ENCODE peak calls at places on chromosomes 3 and 15, in six cellular contexts. E is GM23248, W is iris pigment epithelial cell, O is CD14-positive monocyte, P is small intestine, C is GF-D8. S is an unnamed sample.

GRCh38 chr3:194801378-194802124 is 115.9 kb downstream of the FAM43A start:
- DNase-seq in E (no peak), W (no peak), O (no peak), P (no peak), C (no peak), S (no peak)

GRCh38 chr15:99446565-99447496 is 119.0 kb upstream of the MEF2A start:
- DNase-seq in E (no peak), W (no peak), O (no peak), P (no peak), C (no peak), S (no peak)

GRCh38 chr15:76206325-76206976 is 104.8 kb downstream of the ETFA start:
- DNase-seq in E (no peak), W (peak), O (no peak), P (peak), C (no peak), S (peak)

GRCh38 chr15:58065011-58065444 is 483 bp downstream of the ALDH1A2 start:
- DNase-seq in E (no peak), W (no peak), O (no peak), P (no peak), C (no peak), S (peak)

GRCh38 chr15:90959894-90960293 is 5.2 kb downstream of the RCCD1 start:
- DNase-seq in E (peak), W (no peak), O (no peak), P (no peak), C (no peak), S (no peak)

GRCh38 chr3:160885791-160886286 is 129.8 kb downstream of the PPM1L start:
- DNase-seq in E (peak), W (peak), O (no peak), P (no peak), C (no peak), S (peak)

GRCh38 chr15:39530446-39531342 is 50.2 kb upstream of the THBS1 start:
- DNase-seq in E (peak), W (peak), O (no peak), P (no peak), C (no peak), S (peak)

GRCh38 chr3:81929697-81930096 is 168.3 kb upstream of the GBE1 start:
- DNase-seq in E (peak), W (no peak), O (no peak), P (no peak), C (no peak), S (no peak)

GRCh38 chr15:69127226-69127625 is 33.2 kb upstream of the GLCE start:
- DNase-seq in E (no peak), W (no peak), O (no peak), P (no peak), C (no peak), S (no peak)

GRCh38 chr3:42796332-42796885 is 7.9 kb downstream of the HIGD1A start:
- DNase-seq in E (no peak), W (no peak), O (no peak), P (no peak), C (no peak), S (no peak)

GRCh38 chr3:32056559-32057290 is 49.7 kb upstream of the GPD1L start:
- DNase-seq in E (no peak), W (no peak), O (no peak), P (peak), C (no peak), S (no peak)

GRCh38 chr3:29871087-29871486 is 590.2 kb downstream of the RBMS3 start:
- DNase-seq in E (no peak), W (no peak), O (no peak), P (no peak), C (no peak), S (no peak)

S was measured in fibroblast of villous mesenchyme.